ENCODE peak calls at places on chromosomes 6 and 20, in seven cellular contexts. K, W, G, D, E, M and I are unnamed samples. For H3K4me1, the result is how much of the 10 kb centered on the place peaks cover.

GRCh38 chr6:7136859-7137334 is 29.1 kb downstream of the RREB1 start:
- DNase-seq in K (no peak), W (no peak), G (no peak), D (no peak), E (no peak), M (peak), I (no peak)

GRCh38 chr20:12113468-12114371 is 196.0 kb downstream of the BTBD3 start:
- DNase-seq in K (no peak), W (peak), G (peak), D (no peak), E (peak), M (no peak), I (peak)

GRCh38 chr6:128208078-128208477 is 307.2 kb upstream of the THEMIS start:
- DNase-seq in K (peak), W (no peak), G (no peak), D (no peak), E (no peak), M (no peak), I (no peak)

GRCh38 chr6:37630281-37630799 is 67.3 kb downstream of the MDGA1 start:
- DNase-seq in K (peak), W (no peak), G (no peak), D (no peak), E (peak), M (no peak), I (no peak)

GRCh38 chr6:148873868-148874267 is 127.0 kb downstream of the UST start:
- DNase-seq in K (no peak), W (no peak), G (no peak), D (no peak), E (no peak), M (no peak), I (no peak)

GRCh38 chr6:122833229-122833556 is 44.1 kb downstream of the SMPDL3A start:
- DNase-seq in K (no peak), W (no peak), G (no peak), D (no peak), E (no peak), M (no peak), I (no peak)

GRCh38 chr20:6959900-6960312 is 192.4 kb downstream of the BMP2 start:
- DNase-seq in K (no peak), W (no peak), G (no peak), D (no peak), E (no peak), M (no peak), I (no peak)

GRCh38 chr20:878511-879307 is 37.4 kb downstream of the ANGPT4 start:
- DNase-seq in K (peak), W (no peak), G (no peak), D (peak), E (no peak), M (no peak), I (no peak)

GRCh38 chr6:50591135-50591534 is 122.2 kb upstream of the TFAP2D start:
- DNase-seq in K (no peak), W (no peak), G (no peak), D (no peak), E (no peak), M (no peak), I (no peak)

GRCh38 chr6:8066108-8066507 is 1.9 kb upstream of the BLOC1S5 start:
- DNase-seq in K (no peak), W (no peak), G (no peak), D (no peak), E (no peak), M (no peak), I (no peak)

GRCh38 chr6:35489995-35490791 is 6.7 kb downstream of the TEAD3 start:
- DNase-seq in K (peak), W (peak), G (peak), D (peak), E (peak), M (peak), I (peak)

GRCh38 chr6:130843575-130844320 is 16.5 kb downstream of the SMLR1 start:
- DNase-seq in K (peak), W (no peak), G (peak), D (no peak), E (no peak), M (no peak), I (no peak)

GRCh38 chr20:38729767-38730166 is 5.5 kb downstream of the SLC32A1 start:
- DNase-seq in K (no peak), W (no peak), G (no peak), D (no peak), E (no peak), M (no peak), I (no peak)

GRCh38 chr20:13231031-13231752 is 10.1 kb downstream of the ISM1 start:
- DNase-seq in K (peak), W (no peak), G (no peak), D (no peak), E (no peak), M (no peak), I (no peak)

GRCh38 chr6:23013776-23014175 is 444.4 kb downstream of the HDGFL1 start:
- DNase-seq in K (peak), W (no peak), G (no peak), D (no peak), E (no peak), M (no peak), I (no peak)

GRCh38 chr6:148414836-148415235 is 72.2 kb downstream of the SASH1 start:
- DNase-seq in K (peak), W (no peak), G (no peak), D (no peak), E (no peak), M (no peak), I (no peak)

GRCh38 chr6:68043122-68043398 is 592.0 kb upstream of the ADGRB3 start:
- DNase-seq in K (no peak), W (no peak), G (no peak), D (no peak), E (no peak), M (no peak), I (no peak)

GRCh38 chr6:42349753-42350573 is 101.8 kb downstream of the TRERF1 start:
- DNase-seq in K (peak), W (no peak), G (no peak), D (no peak), E (no peak), M (no peak), I (no peak)

GRCh38 chr20:45938727-45939438 is 4.4 kb downstream of the PCIF1 start:
- DNase-seq in K (no peak), W (no peak), G (no peak), D (no peak), E (no peak), M (no peak), I (no peak)
- TF ChIP-seq POLR2A in K (no peak), W (no peak), G (no peak), D (no peak), E (no peak), M (no peak), I (no peak)

GRCh38 chr6:44920952-44921491 is 407.1 kb upstream of the RUNX2 start:
- DNase-seq in K (no peak), W (no peak), G (no peak), D (no peak), E (no peak), M (no peak), I (no peak)
- H3K4me1 ChIP-seq in K (under half), W (under half), G (under half), D (under half), E (under half), M (under half), I (under half)

GRCh38 chr6:110415297-110415916 is at the start of gene DDO:
- DNase-seq in K (peak), W (peak), G (peak), D (peak), E (peak), M (peak), I (peak)
- TF ChIP-seq POLR2A in K (no peak), W (no peak), G (no peak), D (no peak), E (no peak), M (no peak), I (peak)

GRCh38 chr20:22559711-22560305 is 24.6 kb downstream of the FOXA2 start:
- DNase-seq in K (no peak), W (no peak), G (no peak), D (no peak), E (no peak), M (no peak), I (no peak)

GRCh38 chr20:22563062-22563965 is 21.1 kb downstream of the FOXA2 start:
- DNase-seq in K (no peak), W (no peak), G (no peak), D (no peak), E (no peak), M (no peak), I (no peak)

GRCh38 chr20:22561965-22562581 is 22.3 kb downstream of the FOXA2 start:
- DNase-seq in K (no peak), W (no peak), G (no peak), D (no peak), E (no peak), M (no peak), I (no peak)

GRCh38 chr20:22562620-22563019 is 21.8 kb downstream of the FOXA2 start:
- DNase-seq in K (no peak), W (no peak), G (no peak), D (no peak), E (no peak), M (no peak), I (no peak)

GRCh38 chr20:22560817-22561216 is 23.6 kb downstream of the FOXA2 start:
- DNase-seq in K (no peak), W (no peak), G (no peak), D (no peak), E (no peak), M (no peak), I (no peak)
- H3K4me1 ChIP-seq in K (under half), W (under half), G (under half), D (under half), E (under half), M (under half), I (under half)

GRCh38 chr20:17558154-17558940 is 11.5 kb upstream of the DSTN start:
- DNase-seq in K (peak), W (peak), G (no peak), D (no peak), E (no peak), M (peak), I (peak)
- TF ChIP-seq POLR2A in K (peak), W (peak), G (no peak), D (no peak), E (no peak), M (no peak), I (no peak)

GRCh38 chr20:62368303-62368628 is 1.2 kb upstream of the LAMA5 start:
- DNase-seq in K (no peak), W (no peak), G (no peak), D (no peak), E (no peak), M (no peak), I (no peak)
- H3K4me1 ChIP-seq in K (under half), W (under half), G (half or more), D (half or more), E (under half), M (under half), I (half or more)

DNA sequence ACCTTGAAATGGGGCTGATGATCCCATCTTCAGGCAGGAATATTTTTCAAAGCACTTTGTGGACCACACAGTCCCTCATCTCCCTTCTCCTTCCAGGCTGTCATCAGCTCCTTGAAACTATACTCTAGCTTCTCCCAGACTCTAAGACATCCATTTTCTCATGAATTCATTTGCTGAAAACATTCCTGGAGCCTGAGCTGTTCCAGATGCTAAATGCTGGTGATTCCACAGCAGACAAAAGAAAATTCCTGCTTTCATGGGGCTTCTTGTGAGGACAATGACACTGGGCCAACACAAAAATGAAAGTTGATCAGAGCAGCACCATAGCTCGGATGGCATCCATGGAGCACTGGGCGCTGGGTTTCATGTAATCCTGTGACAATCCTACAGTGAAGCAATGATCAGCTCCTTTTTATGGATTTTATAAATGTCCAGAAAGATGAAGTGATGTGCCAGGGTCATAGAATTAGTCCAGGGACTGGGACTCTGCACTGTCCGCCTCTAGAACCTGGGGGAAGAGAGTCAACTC is 47.4 kb upstream of the STX16 start:
- DNase-seq in K (peak), W (no peak), G (no peak), D (no peak), E (no peak), M (no peak), I (no peak)
- TF ChIP-seq POLR2A in K (no peak), W (no peak), G (no peak), D (no peak), E (no peak), M (no peak), I (no peak)